ENCODE peak calls at places on chromosomes 4 and X, in six cellular contexts. J is H54; U is stimulated activated CD8-positive, alpha-beta memory T cell treated with anti-CD3 and anti-CD28 coated beads, Interleukin-12 subunit alpha, Interleukin-12 subunit beta, amount 100 ng/mL, for 1 hour; K is NCI-H1092; E is pancreas; Z is activated CD8-positive, alpha-beta T cell treated with anti-CD3 and anti-CD28 coated beads for 36 hours. G is an unnamed sample.

GRCh38 chr4:68250151-68250930 is 4.8 kb upstream of the TMPRSS11B start:
- DNase-seq in K (no peak), J (no peak), E (no peak), U (no peak), Z (peak; percentile 51), G (no peak)

GRCh38 chr4:54550415-54551171 is 107.2 kb upstream of the KIT start:
- DNase-seq in J (no peak), K (no peak), U (no peak), E (no peak), Z (no peak), G (peak; percentile 50)

GRCh38 chrX:45614853-45615252 is 414.2 kb upstream of the DIPK2B start:
- DNase-seq in K (no peak), Z (no peak), U (no peak), E (no peak), J (no peak), G (no peak)

GRCh38 chrX:18617351-18617750 is 54.6 kb downstream of the RS1 start:
- DNase-seq in J (peak; percentile 4), K (no peak), E (no peak), Z (no peak), U (no peak), G (no peak)

GRCh38 chr4:137755033-137755471 is 222.8 kb upstream of the PCDH18 start:
- DNase-seq in E (no peak), J (no peak), K (no peak), Z (no peak), U (no peak), G (no peak)

GRCh38 chr4:28481565-28481964 is 1620.9 kb downstream of the STIM2 start:
- DNase-seq in J (no peak), E (no peak), K (no peak), U (no peak), Z (no peak), G (no peak)

GRCh38 chr4:112170451-112170993 is 25.3 kb downstream of the FAM241A start:
- DNase-seq in E (no peak), U (no peak), J (peak; percentile 16), Z (peak; percentile 34), K (no peak), G (no peak)

GRCh38 chrX:56564182-56564885 is 907 bp downstream of the UBQLN2 start:
- DNase-seq in U (no peak), J (no peak), E (peak; percentile 26), Z (peak; percentile 47), K (peak; percentile 23), G (no peak)

GRCh38 chr4:6416518-6417286 is 55.7 kb downstream of the PPP2R2C start:
- DNase-seq in Z (no peak), E (no peak), U (no peak), K (peak; percentile 48), J (no peak), G (no peak)

GRCh38 chr4:56186808-56187523 is 200.3 kb downstream of the AASDH start:
- DNase-seq in K (no peak), J (no peak), E (no peak), Z (no peak), U (no peak), G (no peak)

GRCh38 chr4:108775921-108776320 is 13.1 kb upstream of the ETNPPL start:
- DNase-seq in E (no peak), U (no peak), K (no peak), Z (no peak), J (no peak), G (no peak)

GRCh38 chrX:65688403-65688881 is 21.0 kb downstream of the MSN start:
- DNase-seq in J (no peak), Z (no peak), U (no peak), E (no peak), K (no peak), G (no peak)

GRCh38 chr4:148310756-148311155 is 131.5 kb downstream of the NR3C2 start:
- DNase-seq in J (no peak), Z (no peak), E (no peak), U (no peak), K (no peak), G (no peak)

GRCh38 chrX:104566921-104567501 is 1.0 kb downstream of the IL1RAPL2 start:
- DNase-seq in J (no peak), Z (no peak), U (no peak), E (peak; percentile 46), K (no peak), G (no peak)

GRCh38 chr4:55321707-55322264 is 24.3 kb upstream of the SRD5A3 start:
- DNase-seq in E (no peak), K (peak; percentile 57), J (peak; percentile 3), U (no peak), Z (peak; percentile 88), G (peak; percentile 76)

GRCh38 chr4:1604706-1605205 is 79.4 kb downstream of the FAM53A start:
- DNase-seq in K (no peak), U (peak; percentile 17), E (peak; percentile 80), J (no peak), Z (peak; percentile 62), G (no peak)

GRCh38 chrX:13201605-13202219 is 118.1 kb downstream of the ATXN3L start:
- DNase-seq in U (no peak), E (peak; percentile 35), K (no peak), Z (no peak), J (no peak), G (no peak)

GRCh38 chr4:109294006-109294405 is 8.5 kb downstream of the COL25A1 start:
- DNase-seq in Z (peak; percentile 54), E (no peak), K (no peak), J (no peak), U (no peak), G (no peak)

G was measured in ureter.